ENCODE peak calls at places on chromosomes 7 and 10, in nine cellular contexts. D is transverse colon, F is fibroblast of lung, Y is upper lobe of right lung, I is HCT116, J is left lung, O is astrocyte, W is heart left ventricle, V is GM23248. E is an unnamed sample.

GRCh38 chr10:90813592-90814365 is 44.1 kb downstream of the HTR7 start:
- DNase-seq in D (no peak), F (no peak), Y (no peak), I (no peak), J (no peak), O (peak; percentile 83), W (no peak), V (no peak), E (no peak)

GRCh38 chr7:23072916-23073315 is 32.7 kb upstream of the KLHL7 start:
- DNase-seq in D (no peak), F (no peak), Y (no peak), I (no peak), J (no peak), O (no peak), W (no peak), V (no peak), E (no peak)

GRCh38 chr10:43265799-43266721 is 805 bp downstream of the RASGEF1A start:
- DNase-seq in D (peak; percentile 14), F (no peak), Y (peak; percentile 70), I (no peak), J (peak; percentile 61), O (no peak), W (no peak), V (peak; percentile 11), E (no peak)

GRCh38 chr7:28990200-28990960 is 32.2 kb upstream of the TRIL start:
- DNase-seq in D (no peak), F (peak; percentile 25), Y (no peak), I (no peak), J (no peak), O (peak; percentile 54), W (peak; percentile 84), V (peak; percentile 83), E (peak; percentile 60)

GRCh38 chr7:42254217-42254616 is 17.2 kb upstream of the GLI3 start:
- DNase-seq in D (no peak), F (peak; percentile 72), Y (no peak), I (no peak), J (no peak), O (no peak), W (no peak), V (peak; percentile 92), E (peak; percentile 70)

GRCh38 chr10:76026176-76026771 is 594.9 kb downstream of the LRMDA start:
- DNase-seq in D (no peak), F (no peak), Y (no peak), I (no peak), J (no peak), O (no peak), W (no peak), V (no peak), E (no peak)

GRCh38 chr10:133454204-133454893 is 604 bp downstream of the SCART1 start:
- DNase-seq in D (no peak), F (no peak), Y (no peak), I (no peak), J (peak; percentile 61), O (no peak), W (no peak), V (no peak), E (no peak)

GRCh38 chr7:135349746-135350145 is 116.1 kb downstream of the STRA8 start:
- DNase-seq in D (no peak), F (no peak), Y (no peak), I (no peak), J (no peak), O (peak; percentile 51), W (no peak), V (peak; percentile 44), E (no peak)

GRCh38 chr7:116979430-116979829 is 26.1 kb downstream of the ST7 start:
- DNase-seq in D (no peak), F (no peak), Y (no peak), I (no peak), J (no peak), O (no peak), W (no peak), V (no peak), E (no peak)

GRCh38 chr10:46229144-46229563 is 57.6 kb upstream of the ANTXRL start:
- DNase-seq in D (peak; percentile 21), F (no peak), Y (peak; percentile 34), I (no peak), J (no peak), O (no peak), W (no peak), V (peak; percentile 38), E (no peak)

GRCh38 chr10:48445932-48446331 is 139.5 kb downstream of the MAPK8 start:
- DNase-seq in D (no peak), F (no peak), Y (no peak), I (no peak), J (no peak), O (no peak), W (no peak), V (no peak), E (no peak)

GRCh38 chr10:29805134-29805691 is 170.4 kb upstream of the SVIL start:
- DNase-seq in D (no peak), F (no peak), Y (no peak), I (no peak), J (no peak), O (no peak), W (no peak), V (no peak), E (no peak)

GRCh38 chr7:2638224-2638991 is 6.6 kb downstream of the TTYH3 start:
- DNase-seq in D (no peak), F (peak; percentile 44), Y (no peak), I (no peak), J (peak; percentile 82), O (peak; percentile 68), W (peak; percentile 80), V (peak; percentile 92), E (no peak)

GRCh38 chr10:52491246-52492000 is 177.3 kb downstream of the DKK1 start:
- DNase-seq in D (no peak), F (peak; percentile 22), Y (no peak), I (no peak), J (no peak), O (peak; percentile 52), W (no peak), V (peak; percentile 81), E (no peak)

GRCh38 chr10:117373848-117374505 is 1.3 kb downstream of the PDZD8 start:
- DNase-seq in D (peak; percentile 59), F (peak; percentile 51), Y (peak; percentile 79), I (no peak), J (peak; percentile 87), O (peak; percentile 29), W (peak; percentile 46), V (peak; percentile 84), E (no peak)

GRCh38 chr7:17301491-17302101 is 3.1 kb downstream of the AHR start:
- DNase-seq in D (peak; percentile 32), F (peak; percentile 72), Y (no peak), I (no peak), J (no peak), O (no peak), W (peak; percentile 34), V (peak; percentile 73), E (no peak)

GRCh38 chr7:134831862-134832261 is 52.4 kb downstream of the CALD1 start:
- DNase-seq in D (peak; percentile 37), F (peak; percentile 60), Y (no peak), I (no peak), J (no peak), O (no peak), W (peak; percentile 68), V (no peak), E (no peak)

GRCh38 chr7:141785711-141786552 is 4.1 kb upstream of the TAS2R5 start:
- DNase-seq in D (no peak), F (peak; percentile 63), Y (no peak), I (peak; percentile 36), J (no peak), O (peak; percentile 34), W (no peak), V (peak; percentile 62), E (peak; percentile 1)

GRCh38 chr7:80287400-80288174 is 153.0 kb downstream of the GNAI1 start:
- DNase-seq in D (no peak), F (no peak), Y (no peak), I (no peak), J (no peak), O (no peak), W (no peak), V (no peak), E (no peak)
- H3K4me3 ChIP-seq in D (no peak overlapping the region), F (no peak overlapping the region), Y (no peak overlapping the region), I (no peak overlapping the region), J (no peak overlapping the region), O (no peak overlapping the region), W (no peak overlapping the region), V (no peak overlapping the region), E (no peak overlapping the region)

DNA sequence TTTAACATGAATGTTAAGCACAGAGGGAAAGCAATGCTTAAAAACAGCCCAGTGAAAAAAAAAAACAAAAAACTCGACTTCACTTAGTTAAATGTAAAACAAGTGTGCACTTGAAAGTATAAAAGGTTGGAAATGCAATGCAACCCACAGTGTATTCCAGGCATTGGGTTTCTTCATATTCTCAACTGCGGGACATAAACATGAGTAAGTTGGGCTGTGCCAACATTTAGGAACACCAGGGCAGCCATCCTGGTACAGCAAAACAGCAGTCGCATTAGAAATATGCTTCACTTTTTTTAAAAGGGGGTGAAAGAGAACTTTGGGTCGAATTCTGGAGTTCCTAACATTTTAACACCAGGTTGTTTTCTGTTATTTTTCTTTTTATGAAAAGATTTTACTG is 937 bp downstream of the STEAP1 start:
- DNase-seq in D (no peak), F (peak; percentile 31), Y (no peak), I (no peak), J (no peak), O (no peak), W (no peak), V (peak; percentile 59), E (no peak)
- H3K4me3 ChIP-seq in D (no peak overlapping the region), F (no peak overlapping the region), Y (peak overlapping the region; percentile 25), I (peak overlapping the region; percentile 63), J (peak overlapping the region; percentile 43), O (no peak overlapping the region), W (no peak overlapping the region), V (peak overlapping the region; percentile 80), E (peak overlapping the region; percentile 61)

GRCh38 chr7:131556055-131556911 is at the start of gene PODXL:
- DNase-seq in D (peak; percentile 74), F (peak; percentile 33), Y (peak; percentile 89), I (no peak), J (peak; percentile 92), O (peak; percentile 21), W (peak; percentile 85), V (peak; percentile 82), E (no peak)

GRCh38 chr7:131554880-131555516 is 1.4 kb downstream of the PODXL start:
- DNase-seq in D (no peak), F (no peak), Y (no peak), I (no peak), J (no peak), O (no peak), W (no peak), V (no peak), E (no peak)

GRCh38 chr7:131555565-131556054 is 818 bp downstream of the PODXL start:
- DNase-seq in D (no peak), F (no peak), Y (no peak), I (no peak), J (no peak), O (no peak), W (no peak), V (peak; percentile 48), E (no peak)

GRCh38 chr7:131552053-131552452 is 4.4 kb downstream of the PODXL start:
- DNase-seq in D (no peak), F (no peak), Y (no peak), I (no peak), J (no peak), O (no peak), W (no peak), V (no peak), E (no peak)

GRCh38 chr7:131553906-131554305 is 2.5 kb downstream of the PODXL start:
- DNase-seq in D (no peak), F (no peak), Y (no peak), I (no peak), J (no peak), O (no peak), W (no peak), V (no peak), E (no peak)
- H3K4me3 ChIP-seq in D (no peak overlapping the region), F (no peak overlapping the region), Y (peak overlapping the region; percentile 75), I (no peak overlapping the region), J (peak overlapping the region; percentile 66), O (peak overlapping the region; percentile 63), W (peak overlapping the region; percentile 88), V (peak overlapping the region; percentile 80), E (no peak overlapping the region)

GRCh38 chr7:151802469-151802846 is 74.5 kb downstream of the PRKAG2 start:
- DNase-seq in D (no peak), F (no peak), Y (peak; percentile 46), I (no peak), J (peak; percentile 22), O (no peak), W (no peak), V (no peak), E (no peak)
- H3K4me3 ChIP-seq in D (no peak overlapping the region), F (no peak overlapping the region), Y (no peak overlapping the region), I (no peak overlapping the region), J (no peak overlapping the region), O (no peak overlapping the region), W (no peak overlapping the region), V (no peak overlapping the region), E (no peak overlapping the region)